ENCODE peak calls at places on chromosomes 12 and 14, in nine cellular contexts. One of them, this sample, is unnamed. For H3K4me1, the result is how much of the 10 kb centered on the place peaks cover.

GRCh38 chr14:102630405-102630804 is 38.0 kb downstream of the RCOR1 start:
- DNase-seq in cardiac muscle cell: no peak
- DNase-seq in ovary: no peak
- DNase-seq in lung: no peak
- DNase-seq in transverse colon: no peak
- DNase-seq in CD4-positive, CD25-positive, alpha-beta regulatory T cell: no peak
- DNase-seq in endothelial cell of umbilical vein: no peak
- DNase-seq in CD8-positive, alpha-beta T cell: no peak
- DNase-seq in heart left ventricle: no peak
- DNase-seq in this sample: no peak

GRCh38 chr14:85050180-85050579 is 479.8 kb upstream of the FLRT2 start:
- DNase-seq in cardiac muscle cell: no peak
- DNase-seq in ovary: no peak
- DNase-seq in lung: no peak
- DNase-seq in transverse colon: no peak
- DNase-seq in CD4-positive, CD25-positive, alpha-beta regulatory T cell: no peak
- DNase-seq in endothelial cell of umbilical vein: no peak
- DNase-seq in CD8-positive, alpha-beta T cell: no peak
- DNase-seq in heart left ventricle: no peak
- DNase-seq in this sample: no peak

GRCh38 chr12:108799528-108800243 is 57.7 kb downstream of the SSH1 start:
- DNase-seq in cardiac muscle cell: no peak
- DNase-seq in ovary: no peak
- DNase-seq in lung: no peak
- DNase-seq in transverse colon: no peak
- DNase-seq in CD4-positive, CD25-positive, alpha-beta regulatory T cell: no peak
- DNase-seq in endothelial cell of umbilical vein: no peak
- DNase-seq in CD8-positive, alpha-beta T cell: no peak
- DNase-seq in heart left ventricle: no peak
- DNase-seq in this sample: no peak

GRCh38 chr12:108826807-108827721 is 30.3 kb downstream of the SSH1 start:
- DNase-seq in cardiac muscle cell: peak
- DNase-seq in ovary: no peak
- DNase-seq in lung: no peak
- DNase-seq in transverse colon: no peak
- DNase-seq in CD4-positive, CD25-positive, alpha-beta regulatory T cell: no peak
- DNase-seq in endothelial cell of umbilical vein: peak
- DNase-seq in CD8-positive, alpha-beta T cell: no peak
- DNase-seq in heart left ventricle: no peak
- DNase-seq in this sample: no peak

GRCh38 chr12:26090853-26091510 is 33.9 kb downstream of the BHLHE41 start:
- DNase-seq in cardiac muscle cell: no peak
- DNase-seq in ovary: no peak
- DNase-seq in lung: no peak
- DNase-seq in transverse colon: no peak
- DNase-seq in CD4-positive, CD25-positive, alpha-beta regulatory T cell: no peak
- DNase-seq in endothelial cell of umbilical vein: no peak
- DNase-seq in CD8-positive, alpha-beta T cell: no peak
- DNase-seq in heart left ventricle: no peak
- DNase-seq in this sample: no peak

GRCh38 chr12:49348781-49349180 is 2.1 kb downstream of the DNAJC22 start:
- DNase-seq in cardiac muscle cell: no peak
- DNase-seq in ovary: no peak
- DNase-seq in lung: no peak
- DNase-seq in transverse colon: no peak
- DNase-seq in CD4-positive, CD25-positive, alpha-beta regulatory T cell: no peak
- DNase-seq in endothelial cell of umbilical vein: no peak
- DNase-seq in CD8-positive, alpha-beta T cell: peak
- DNase-seq in heart left ventricle: no peak
- DNase-seq in this sample: no peak

GRCh38 chr14:49886523-49886922 is 6.4 kb upstream of the ARF6 start:
- DNase-seq in cardiac muscle cell: no peak
- DNase-seq in ovary: no peak
- DNase-seq in lung: no peak
- DNase-seq in transverse colon: no peak
- DNase-seq in CD4-positive, CD25-positive, alpha-beta regulatory T cell: no peak
- DNase-seq in endothelial cell of umbilical vein: no peak
- DNase-seq in CD8-positive, alpha-beta T cell: no peak
- DNase-seq in heart left ventricle: no peak
- DNase-seq in this sample: no peak

GRCh38 chr14:43877351-43877900 is 629.7 kb downstream of the FSCB start:
- DNase-seq in cardiac muscle cell: no peak
- DNase-seq in ovary: no peak
- DNase-seq in lung: no peak
- DNase-seq in transverse colon: no peak
- DNase-seq in CD4-positive, CD25-positive, alpha-beta regulatory T cell: no peak
- DNase-seq in endothelial cell of umbilical vein: no peak
- DNase-seq in CD8-positive, alpha-beta T cell: no peak
- DNase-seq in heart left ventricle: no peak
- DNase-seq in this sample: no peak

GRCh38 chr14:66070542-66071319 is 415.4 kb upstream of the CCDC196 start:
- DNase-seq in cardiac muscle cell: peak
- DNase-seq in ovary: no peak
- DNase-seq in lung: no peak
- DNase-seq in transverse colon: peak
- DNase-seq in CD4-positive, CD25-positive, alpha-beta regulatory T cell: peak
- DNase-seq in endothelial cell of umbilical vein: peak
- DNase-seq in CD8-positive, alpha-beta T cell: peak
- DNase-seq in heart left ventricle: no peak
- DNase-seq in this sample: peak

GRCh38 chr14:52919971-52920370 is 30.9 kb downstream of the FERMT2 start:
- DNase-seq in cardiac muscle cell: peak
- DNase-seq in ovary: no peak
- DNase-seq in lung: no peak
- DNase-seq in transverse colon: no peak
- DNase-seq in CD4-positive, CD25-positive, alpha-beta regulatory T cell: no peak
- DNase-seq in endothelial cell of umbilical vein: peak
- DNase-seq in CD8-positive, alpha-beta T cell: no peak
- DNase-seq in heart left ventricle: no peak
- DNase-seq in this sample: no peak

GRCh38 chr12:58364389-58365086 is 423.2 kb downstream of the ATP23 start:
- DNase-seq in cardiac muscle cell: peak
- DNase-seq in ovary: no peak
- DNase-seq in lung: no peak
- DNase-seq in transverse colon: no peak
- DNase-seq in CD4-positive, CD25-positive, alpha-beta regulatory T cell: no peak
- DNase-seq in endothelial cell of umbilical vein: no peak
- DNase-seq in CD8-positive, alpha-beta T cell: no peak
- DNase-seq in heart left ventricle: no peak
- DNase-seq in this sample: no peak

GRCh38 chr12:98154850-98155249 is 360.5 kb upstream of the TMPO start:
- DNase-seq in cardiac muscle cell: peak
- DNase-seq in ovary: no peak
- DNase-seq in lung: no peak
- DNase-seq in transverse colon: no peak
- DNase-seq in CD4-positive, CD25-positive, alpha-beta regulatory T cell: no peak
- DNase-seq in endothelial cell of umbilical vein: peak
- DNase-seq in CD8-positive, alpha-beta T cell: no peak
- DNase-seq in heart left ventricle: no peak
- DNase-seq in this sample: no peak

DNA sequence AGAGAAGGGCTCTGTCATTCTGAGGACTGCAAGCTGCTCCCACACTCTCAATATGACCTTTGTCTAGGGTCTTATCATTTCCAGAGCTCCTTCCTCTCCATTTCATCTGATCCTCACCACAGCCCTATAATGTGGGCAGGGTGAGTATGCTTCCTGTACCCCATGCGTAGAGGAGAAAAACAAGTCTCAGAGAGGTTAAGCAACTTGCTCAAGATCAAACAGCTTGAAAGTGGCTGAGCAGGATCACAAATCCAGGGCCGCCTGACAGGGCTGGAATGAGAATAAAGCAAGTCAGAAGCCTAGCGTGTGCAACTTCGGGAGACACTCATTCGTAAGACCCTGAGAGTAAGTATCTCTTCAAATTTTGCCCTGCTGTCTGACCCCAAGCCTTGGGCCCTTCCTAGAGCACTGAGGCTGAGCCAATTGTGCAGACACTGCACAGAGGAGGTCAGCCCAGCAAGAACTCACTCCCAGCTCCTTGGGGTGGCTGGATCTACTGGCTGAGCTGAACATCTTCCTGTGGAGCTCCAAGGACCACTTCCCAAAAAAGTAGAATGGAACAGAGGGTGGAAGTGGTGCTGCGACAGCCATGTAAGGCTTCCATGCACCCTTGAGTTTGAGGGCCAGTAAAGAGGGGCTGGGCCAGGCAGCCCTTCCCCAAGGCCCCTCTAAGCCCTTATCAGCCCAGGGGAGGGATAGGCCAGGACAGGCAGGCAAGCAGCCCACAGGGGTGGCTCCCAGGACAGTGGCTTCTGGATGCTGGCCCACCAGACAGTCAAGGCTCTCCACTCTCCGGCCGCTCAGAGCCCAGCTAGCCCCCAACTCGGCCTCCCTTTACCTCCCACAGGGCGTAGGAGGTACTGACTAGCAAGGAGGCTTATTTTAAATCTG is 10.5 kb downstream of the ZFP36L1 start:
- DNase-seq in cardiac muscle cell: no peak
- DNase-seq in ovary: no peak
- DNase-seq in lung: no peak
- DNase-seq in transverse colon: no peak
- DNase-seq in CD4-positive, CD25-positive, alpha-beta regulatory T cell: peak
- DNase-seq in endothelial cell of umbilical vein: no peak
- DNase-seq in CD8-positive, alpha-beta T cell: peak
- DNase-seq in heart left ventricle: no peak
- DNase-seq in this sample: no peak
- H3K4me1 ChIP-seq in cardiac muscle cell: under half
- H3K4me1 ChIP-seq in ovary: under half
- H3K4me1 ChIP-seq in lung: under half
- H3K4me1 ChIP-seq in transverse colon: half or more
- H3K4me1 ChIP-seq in CD4-positive, CD25-positive, alpha-beta regulatory T cell: half or more
- H3K4me1 ChIP-seq in endothelial cell of umbilical vein: half or more
- H3K4me1 ChIP-seq in CD8-positive, alpha-beta T cell: half or more
- H3K4me1 ChIP-seq in heart left ventricle: under half
- H3K4me1 ChIP-seq in this sample: half or more

GRCh38 chr14:105200074-105200473 is 19.0 kb upstream of the NUDT14 start:
- DNase-seq in cardiac muscle cell: no peak
- DNase-seq in ovary: no peak
- DNase-seq in lung: no peak
- DNase-seq in transverse colon: no peak
- DNase-seq in CD4-positive, CD25-positive, alpha-beta regulatory T cell: no peak
- DNase-seq in endothelial cell of umbilical vein: no peak
- DNase-seq in CD8-positive, alpha-beta T cell: no peak
- DNase-seq in heart left ventricle: no peak
- DNase-seq in this sample: no peak
- H3K4me1 ChIP-seq in cardiac muscle cell: under half
- H3K4me1 ChIP-seq in ovary: under half
- H3K4me1 ChIP-seq in lung: under half
- H3K4me1 ChIP-seq in transverse colon: under half
- H3K4me1 ChIP-seq in CD4-positive, CD25-positive, alpha-beta regulatory T cell: under half
- H3K4me1 ChIP-seq in endothelial cell of umbilical vein: under half
- H3K4me1 ChIP-seq in CD8-positive, alpha-beta T cell: under half
- H3K4me1 ChIP-seq in heart left ventricle: half or more
- H3K4me1 ChIP-seq in this sample: under half

GRCh38 chr12:54945082-54945481 is 39.5 kb downstream of the TESPA1 start:
- DNase-seq in cardiac muscle cell: no peak
- DNase-seq in ovary: no peak
- DNase-seq in lung: peak
- DNase-seq in transverse colon: no peak
- DNase-seq in CD4-positive, CD25-positive, alpha-beta regulatory T cell: no peak
- DNase-seq in endothelial cell of umbilical vein: no peak
- DNase-seq in CD8-positive, alpha-beta T cell: no peak
- DNase-seq in heart left ventricle: no peak
- DNase-seq in this sample: no peak

GRCh38 chr12:54948171-54948570 is 36.4 kb downstream of the TESPA1 start:
- DNase-seq in cardiac muscle cell: no peak
- DNase-seq in ovary: no peak
- DNase-seq in lung: no peak
- DNase-seq in transverse colon: no peak
- DNase-seq in CD4-positive, CD25-positive, alpha-beta regulatory T cell: no peak
- DNase-seq in endothelial cell of umbilical vein: no peak
- DNase-seq in CD8-positive, alpha-beta T cell: no peak
- DNase-seq in heart left ventricle: no peak
- DNase-seq in this sample: no peak

GRCh38 chr12:54954228-54954627 is 30.3 kb downstream of the TESPA1 start:
- DNase-seq in cardiac muscle cell: no peak
- DNase-seq in ovary: no peak
- DNase-seq in lung: no peak
- DNase-seq in transverse colon: no peak
- DNase-seq in CD4-positive, CD25-positive, alpha-beta regulatory T cell: no peak
- DNase-seq in endothelial cell of umbilical vein: no peak
- DNase-seq in CD8-positive, alpha-beta T cell: no peak
- DNase-seq in heart left ventricle: no peak
- DNase-seq in this sample: no peak

GRCh38 chr12:54950071-54950727 is 34.4 kb downstream of the TESPA1 start:
- DNase-seq in cardiac muscle cell: no peak
- DNase-seq in ovary: no peak
- DNase-seq in lung: no peak
- DNase-seq in transverse colon: no peak
- DNase-seq in CD4-positive, CD25-positive, alpha-beta regulatory T cell: no peak
- DNase-seq in endothelial cell of umbilical vein: no peak
- DNase-seq in CD8-positive, alpha-beta T cell: no peak
- DNase-seq in heart left ventricle: no peak
- DNase-seq in this sample: no peak

DNA sequence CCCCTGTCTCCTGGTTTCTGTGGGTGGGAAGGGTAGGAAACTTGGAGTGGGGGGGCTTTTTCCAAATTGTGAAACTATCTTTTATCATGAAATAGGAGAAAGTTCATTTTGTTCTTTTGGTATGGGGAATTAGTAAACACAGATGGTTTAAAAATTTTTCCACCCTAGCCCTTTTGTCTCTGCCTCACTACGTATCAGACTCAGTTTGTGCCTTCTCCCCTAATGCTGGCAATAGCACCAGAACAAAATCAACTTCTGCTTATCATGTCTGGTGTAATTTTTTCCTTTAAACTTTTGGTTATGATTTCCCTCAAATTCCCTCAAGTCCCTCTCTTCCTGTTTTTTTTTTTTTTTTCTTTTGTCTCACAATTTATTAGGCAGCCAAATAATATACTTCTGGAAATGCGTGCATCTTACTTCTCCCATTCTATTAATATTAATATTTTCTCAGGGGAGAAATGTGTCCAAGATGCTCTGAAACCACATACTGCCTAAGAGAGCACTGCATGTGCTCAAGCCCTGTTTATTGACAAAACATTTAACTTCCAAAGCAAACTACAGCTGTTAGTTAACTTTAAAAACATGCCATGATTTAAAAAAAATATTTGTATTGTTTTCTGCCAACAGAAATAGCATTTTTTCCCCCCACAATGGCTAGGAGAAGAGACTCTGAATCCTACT is 35.4 kb downstream of the TESPA1 start:
- DNase-seq in cardiac muscle cell: no peak
- DNase-seq in ovary: no peak
- DNase-seq in lung: no peak
- DNase-seq in transverse colon: no peak
- DNase-seq in CD4-positive, CD25-positive, alpha-beta regulatory T cell: no peak
- DNase-seq in endothelial cell of umbilical vein: no peak
- DNase-seq in CD8-positive, alpha-beta T cell: no peak
- DNase-seq in heart left ventricle: no peak
- DNase-seq in this sample: no peak
- H3K4me1 ChIP-seq in cardiac muscle cell: under half
- H3K4me1 ChIP-seq in ovary: under half
- H3K4me1 ChIP-seq in lung: under half
- H3K4me1 ChIP-seq in transverse colon: under half
- H3K4me1 ChIP-seq in CD4-positive, CD25-positive, alpha-beta regulatory T cell: under half
- H3K4me1 ChIP-seq in endothelial cell of umbilical vein: under half
- H3K4me1 ChIP-seq in CD8-positive, alpha-beta T cell: under half
- H3K4me1 ChIP-seq in heart left ventricle: under half
- H3K4me1 ChIP-seq in this sample: under half

DNA sequence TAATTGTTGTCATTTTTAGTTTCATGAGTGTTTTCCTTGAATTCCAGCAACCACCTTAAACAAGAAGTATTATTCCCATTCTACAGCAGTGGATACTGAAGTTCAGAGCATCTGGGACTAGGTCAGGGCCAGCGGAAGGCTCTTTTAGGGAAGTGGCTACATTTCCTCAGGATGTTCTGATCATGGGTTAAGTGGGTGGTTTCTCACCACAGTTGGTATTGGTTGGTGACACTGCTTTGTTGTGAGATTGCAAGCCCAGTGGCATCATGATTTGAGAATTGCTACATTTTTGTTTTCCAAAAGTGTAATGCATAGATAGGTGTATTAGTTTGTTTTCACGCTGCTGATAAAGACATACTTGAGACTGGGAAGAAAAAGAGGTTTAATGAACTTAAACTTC is 47.1 kb downstream of the SYNE2 start:
- DNase-seq in cardiac muscle cell: no peak
- DNase-seq in ovary: no peak
- DNase-seq in lung: no peak
- DNase-seq in transverse colon: no peak
- DNase-seq in CD4-positive, CD25-positive, alpha-beta regulatory T cell: peak
- DNase-seq in endothelial cell of umbilical vein: no peak
- DNase-seq in CD8-positive, alpha-beta T cell: no peak
- DNase-seq in heart left ventricle: no peak
- DNase-seq in this sample: no peak
- H3K4me1 ChIP-seq in cardiac muscle cell: under half
- H3K4me1 ChIP-seq in ovary: under half
- H3K4me1 ChIP-seq in lung: under half
- H3K4me1 ChIP-seq in transverse colon: under half
- H3K4me1 ChIP-seq in CD4-positive, CD25-positive, alpha-beta regulatory T cell: under half
- H3K4me1 ChIP-seq in endothelial cell of umbilical vein: under half
- H3K4me1 ChIP-seq in CD8-positive, alpha-beta T cell: under half
- H3K4me1 ChIP-seq in heart left ventricle: under half
- H3K4me1 ChIP-seq in this sample: under half